ENCODE peak calls at places on chromosomes 5 and 9, in ten cellular contexts. V is activated CD4-positive, alpha-beta T cell treated with anti-CD3 and anti-CD28 coated beads, Interleukin-2, amount 10 ng/mL, durations not matched to agents 7 days and 5 days; O is WERI-Rb-1; W is T-cell; L is posterior cingulate gyrus; T is K562; K is GM03348; A is stimulated activated CD4-positive, alpha-beta T cell treated with anti-CD3 and anti-CD28 coated beads, Interleukin-4, amount 100 ng/mL, for 1 hour; C is activated T-helper 1 cell treated with Interleukin-2 at 50 U/mL for 16 hours; G is COR-L47. N is an unnamed sample.

GRCh38 chr5:136811551-136811950 is 446.2 kb upstream of the TRPC7 start:
- DNase-seq in V (no peak), O (no peak), W (no peak), L (no peak), T (no peak), K (peak), A (no peak), C (no peak), G (no peak), N (no peak)

GRCh38 chr5:154205441-154206117 is 15.0 kb downstream of the GALNT10 start:
- DNase-seq in V (no peak), O (no peak), W (no peak), L (no peak), T (no peak), K (no peak), A (no peak), C (no peak), G (no peak), N (no peak)

GRCh38 chr9:21796768-21797167 is 5.7 kb upstream of the MTAP start:
- DNase-seq in V (no peak), O (no peak), W (no peak), L (no peak), T (no peak), K (no peak), A (no peak), C (no peak), G (no peak), N (no peak)

GRCh38 chr9:18829066-18829465 is 203.9 kb downstream of the SAXO1 start:
- DNase-seq in V (no peak), O (no peak), W (no peak), L (no peak), T (no peak), K (no peak), A (no peak), C (no peak), G (no peak), N (no peak)

GRCh38 chr9:93267091-93267541 is 83.2 kb downstream of the WNK2 start:
- DNase-seq in V (no peak), O (no peak), W (no peak), L (no peak), T (no peak), K (peak), A (no peak), C (no peak), G (no peak), N (peak)

GRCh38 chr5:59086024-59086423 is 503.1 kb downstream of the RAB3C start:
- DNase-seq in V (no peak), O (no peak), W (no peak), L (no peak), T (no peak), K (no peak), A (no peak), C (no peak), G (no peak), N (no peak)

GRCh38 chr9:127520941-127521918 is 69.9 kb downstream of the LRSAM1 start:
- DNase-seq in V (no peak), O (no peak), W (no peak), L (no peak), T (no peak), K (peak), A (no peak), C (no peak), G (no peak), N (no peak)

GRCh38 chr5:89583534-89583933 is 700.5 kb upstream of the MEF2C start:
- DNase-seq in V (no peak), O (no peak), W (no peak), L (no peak), T (no peak), K (no peak), A (no peak), C (no peak), G (no peak), N (no peak)

GRCh38 chr5:86971034-86971511 is 296.6 kb upstream of the RASA1 start:
- DNase-seq in V (peak), O (peak), W (no peak), L (no peak), T (no peak), K (peak), A (no peak), C (no peak), G (no peak), N (peak)

GRCh38 chr5:177186645-177187044 is 53.1 kb downstream of the NSD1 start:
- DNase-seq in V (no peak), O (no peak), W (no peak), L (no peak), T (no peak), K (no peak), A (no peak), C (no peak), G (no peak), N (no peak)

GRCh38 chr5:179698935-179699639 is at the start of gene CANX:
- DNase-seq in V (no peak), O (no peak), W (peak), L (no peak), T (no peak), K (no peak), A (no peak), C (no peak), G (no peak), N (no peak)

GRCh38 chr5:122144236-122144635 is 14.9 kb downstream of the ZNF474 start:
- DNase-seq in V (no peak), O (no peak), W (no peak), L (no peak), T (no peak), K (peak), A (no peak), C (no peak), G (no peak), N (no peak)

GRCh38 chr5:16935271-16936149 is 578 bp downstream of the MYO10 start:
- DNase-seq in V (peak), O (peak), W (no peak), L (no peak), T (no peak), K (peak), A (peak), C (no peak), G (peak), N (peak)

GRCh38 chr9:114417511-114417910 is 29.7 kb upstream of the AKNA start:
- DNase-seq in V (no peak), O (no peak), W (no peak), L (no peak), T (no peak), K (peak), A (no peak), C (no peak), G (no peak), N (no peak)

GRCh38 chr5:128403350-128403749 is 134.7 kb downstream of the FBN2 start:
- DNase-seq in V (no peak), O (no peak), W (no peak), L (no peak), T (no peak), K (no peak), A (no peak), C (no peak), G (peak), N (no peak)

GRCh38 chr5:59317023-59317771 is 576.3 kb downstream of the PDE4D start:
- DNase-seq in V (no peak), O (no peak), W (no peak), L (no peak), T (no peak), K (no peak), A (no peak), C (no peak), G (peak), N (no peak)

GRCh38 chr9:38352716-38353334 is 39.7 kb upstream of the ALDH1B1 start:
- DNase-seq in V (no peak), O (no peak), W (no peak), L (no peak), T (no peak), K (no peak), A (no peak), C (no peak), G (peak), N (no peak)

GRCh38 chr5:179485845-179486575 is 64.3 kb upstream of the RUFY1 start:
- DNase-seq in V (no peak), O (no peak), W (no peak), L (no peak), T (no peak), K (no peak), A (no peak), C (no peak), G (no peak), N (no peak)

GRCh38 chr5:118906932-118907331 is 81.4 kb downstream of the DTWD2 start:
- DNase-seq in V (no peak), O (no peak), W (no peak), L (no peak), T (no peak), K (no peak), A (no peak), C (no peak), G (no peak), N (no peak)

GRCh38 chr9:83937861-83938455 is 16.7 kb upstream of the KIF27 start:
- DNase-seq in V (peak), O (peak), W (peak), L (no peak), T (peak), K (peak), A (no peak), C (peak), G (peak), N (peak)

GRCh38 chr5:134070648-134070978 is 43.9 kb upstream of the TCF7 start:
- DNase-seq in V (no peak), O (no peak), W (no peak), L (no peak), T (no peak), K (no peak), A (no peak), C (no peak), G (no peak), N (no peak)

GRCh38 chr5:115624994-115625393 is 842 bp downstream of the TMED7 start:
- DNase-seq in V (no peak), O (no peak), W (no peak), L (no peak), T (no peak), K (no peak), A (no peak), C (no peak), G (peak), N (no peak)

GRCh38 chr5:72956324-72957140 is 691 bp downstream of the FCHO2 start:
- DNase-seq in V (peak), O (peak), W (no peak), L (peak), T (peak), K (peak), A (peak), C (no peak), G (peak), N (peak)

GRCh38 chr9:96868709-96869108 is 14.4 kb upstream of the ZNF782 start:
- DNase-seq in V (no peak), O (no peak), W (no peak), L (no peak), T (no peak), K (no peak), A (no peak), C (no peak), G (no peak), N (no peak)

N was measured in D341Med.